ENCODE peak calls at places on chromosomes 7 and 10, in six cellular contexts. S is IMR-90, Q is mesenchymal stem cell, U is H1, B is neuronal stem cell, E is H9. O is an unnamed sample. For H3K4me1, the result is how much of the 10 kb centered on the place peaks cover.

GRCh38 chr7:73978681-73979563 is 49.1 kb upstream of the ELN start:
- DNase-seq in S (no peak), Q (no peak), U (peak), B (no peak), E (peak), O (peak)

GRCh38 chr7:50369408-50370026 is 65.0 kb downstream of the IKZF1 start:
- DNase-seq in S (no peak), Q (peak), U (no peak), B (peak), E (peak), O (peak)

GRCh38 chr7:152521420-152522337 is 85.9 kb upstream of the KMT2C start:
- DNase-seq in S (no peak), Q (no peak), U (no peak), B (no peak), E (no peak), O (peak)

GRCh38 chr7:155796381-155797261 is 15.6 kb downstream of the SHH start:
- DNase-seq in S (no peak), Q (no peak), U (no peak), B (no peak), E (peak), O (no peak)

GRCh38 chr10:79058899-79059771 is 9.6 kb upstream of the ZMIZ1 start:
- DNase-seq in S (no peak), Q (no peak), U (no peak), B (no peak), E (no peak), O (no peak)

GRCh38 chr7:35004531-35005096 is 32.7 kb downstream of the DPY19L1 start:
- DNase-seq in S (peak), Q (peak), U (no peak), B (no peak), E (no peak), O (no peak)

GRCh38 chr10:133262696-133263095 is 14.0 kb downstream of the ADAM8 start:
- DNase-seq in S (no peak), Q (no peak), U (no peak), B (no peak), E (no peak), O (peak)

GRCh38 chr10:15123749-15124184 is 26.6 kb downstream of the RPP38 start:
- DNase-seq in S (peak), Q (peak), U (no peak), B (no peak), E (no peak), O (no peak)

GRCh38 chr7:51369746-51370145 is 53.1 kb upstream of the COBL start:
- DNase-seq in S (no peak), Q (no peak), U (no peak), B (no peak), E (no peak), O (peak)

GRCh38 chr7:47228386-47229014 is 353.4 kb downstream of the TNS3 start:
- DNase-seq in S (no peak), Q (no peak), U (no peak), B (no peak), E (peak), O (peak)

GRCh38 chr7:100220833-100221718 is 1.3 kb downstream of the PVRIG start:
- DNase-seq in S (no peak), Q (no peak), U (no peak), B (no peak), E (no peak), O (no peak)

GRCh38 chr7:128879939-128880746 is 17.5 kb downstream of the ATP6V1F start:
- DNase-seq in S (peak), Q (peak), U (no peak), B (peak), E (peak), O (peak)

GRCh38 chr10:132924046-132924952 is 18.1 kb downstream of the CFAP46 start:
- DNase-seq in S (no peak), Q (no peak), U (no peak), B (no peak), E (no peak), O (no peak)

GRCh38 chr10:33808475-33808874 is 474.0 kb upstream of the NRP1 start:
- DNase-seq in S (peak), Q (no peak), U (no peak), B (no peak), E (no peak), O (no peak)

GRCh38 chr10:119344381-119344780 is 137.0 kb downstream of the GRK5 start:
- DNase-seq in S (no peak), Q (no peak), U (no peak), B (no peak), E (no peak), O (no peak)

GRCh38 chr7:50068850-50069551 is 24.0 kb downstream of the ZPBP start:
- DNase-seq in S (no peak), Q (peak), U (no peak), B (no peak), E (peak), O (peak)

GRCh38 chr7:778968-779451 is 51.9 kb upstream of the PRKAR1B start:
- DNase-seq in S (no peak), Q (no peak), U (no peak), B (no peak), E (no peak), O (no peak)

GRCh38 chr10:132266594-132267161 is 41.1 kb downstream of the STK32C start:
- DNase-seq in S (no peak), Q (no peak), U (no peak), B (no peak), E (no peak), O (no peak)

GRCh38 chr10:34078798-34079470 is 736.2 kb downstream of the PARD3 start:
- DNase-seq in S (no peak), Q (no peak), U (no peak), B (no peak), E (no peak), O (no peak)

GRCh38 chr7:148261996-148262688 is 328.4 kb upstream of the C7orf33 start:
- DNase-seq in S (no peak), Q (no peak), U (no peak), B (peak), E (no peak), O (no peak)

GRCh38 chr7:39595102-39595620 is 28.2 kb upstream of the RALA start:
- DNase-seq in S (peak), Q (peak), U (no peak), B (no peak), E (no peak), O (no peak)

GRCh38 chr7:141702047-141702567 is at the start of gene DENND11:
- DNase-seq in S (peak), Q (peak), U (no peak), B (peak), E (no peak), O (peak)

GRCh38 chr7:134737561-134738353 is 41.7 kb upstream of the CALD1 start:
- DNase-seq in S (peak), Q (peak), U (no peak), B (no peak), E (no peak), O (peak)

GRCh38 chr7:139118234-139118802 is 8.8 kb upstream of the ZC3HAV1 start:
- DNase-seq in S (peak), Q (peak), U (no peak), B (no peak), E (no peak), O (peak)

GRCh38 chr10:2019281-2019680 is 282.0 kb upstream of the ADARB2 start:
- DNase-seq in S (no peak), Q (no peak), U (no peak), B (no peak), E (no peak), O (no peak)

GRCh38 chr7:27237735-27238334 is 4.8 kb upstream of the EVX1 start:
- DNase-seq in S (peak), Q (peak), U (no peak), B (no peak), E (no peak), O (no peak)

GRCh38 chr7:34155225-34155908 is 250.0 kb downstream of the BMPER start:
- DNase-seq in S (peak), Q (peak), U (no peak), B (no peak), E (no peak), O (peak)

GRCh38 chr10:2225609-2226008 is 488.3 kb upstream of the ADARB2 start:
- DNase-seq in S (no peak), Q (no peak), U (no peak), B (no peak), E (no peak), O (no peak)

GRCh38 chr7:98418636-98419315 is 17.9 kb upstream of the BAIAP2L1 start:
- DNase-seq in S (peak), Q (peak), U (no peak), B (no peak), E (no peak), O (peak)

GRCh38 chr10:29239569-29240472 is 49.0 kb upstream of the LYZL1 start:
- DNase-seq in S (no peak), Q (peak), U (no peak), B (no peak), E (peak), O (peak)

GRCh38 chr7:131501422-131501821 is 55.0 kb downstream of the PODXL start:
- DNase-seq in S (peak), Q (peak), U (no peak), B (no peak), E (no peak), O (no peak)

GRCh38 chr10:86662186-86663045 is 5.9 kb upstream of the LDB3 start:
- DNase-seq in S (no peak), Q (no peak), U (no peak), B (no peak), E (no peak), O (no peak)

GRCh38 chr7:40551685-40552576 is 417.1 kb downstream of the SUGCT start:
- DNase-seq in S (peak), Q (peak), U (no peak), B (no peak), E (no peak), O (peak)

GRCh38 chr10:34522542-34522941 is 292.6 kb downstream of the PARD3 start:
- DNase-seq in S (peak), Q (peak), U (no peak), B (no peak), E (no peak), O (peak)

GRCh38 chr7:157379493-157379892 is 42.7 kb downstream of the DNAJB6 start:
- DNase-seq in S (no peak), Q (no peak), U (no peak), B (no peak), E (no peak), O (no peak)
- H3K27ac ChIP-seq in S (no peak), Q (no peak), U (no peak), B (no peak), E (no peak), O (no peak)

GRCh38 chr10:69574571-69574978 is 1.4 kb upstream of the NEUROG3 start:
- DNase-seq in S (no peak), Q (no peak), U (no peak), B (no peak), E (peak), O (no peak)

GRCh38 chr10:69576334-69577011 is 3.3 kb upstream of the NEUROG3 start:
- DNase-seq in S (no peak), Q (peak), U (no peak), B (no peak), E (peak), O (no peak)

GRCh38 chr10:69573056-69573806 is at the start of gene NEUROG3:
- DNase-seq in S (no peak), Q (no peak), U (no peak), B (no peak), E (peak), O (no peak)

GRCh38 chr10:69577268-69578232 is 4.3 kb upstream of the NEUROG3 start:
- DNase-seq in S (no peak), Q (peak), U (no peak), B (no peak), E (peak), O (peak)

GRCh38 chr10:69575164-69575722 is 2.0 kb upstream of the NEUROG3 start:
- DNase-seq in S (no peak), Q (no peak), U (no peak), B (no peak), E (no peak), O (no peak)
- H3K4me1 ChIP-seq in S (under half), Q (under half), U (under half), B (under half), E (under half), O (under half)

GRCh38 chr10:60722623-60723022 is 55.7 kb upstream of the CDK1 start:
- DNase-seq in S (no peak), Q (no peak), U (no peak), B (no peak), E (no peak), O (no peak)
- H3K14ac ChIP-seq in S (no peak), Q (no peak), U (no peak), B (no peak), E (no peak), O (no peak)

GRCh38 chr7:8286118-8286517 is 24.2 kb upstream of the ICA1 start:
- DNase-seq in S (no peak), Q (no peak), U (no peak), B (no peak), E (no peak), O (no peak)
- H3K27ac ChIP-seq in S (no peak), Q (no peak), U (no peak), B (no peak), E (no peak), O (no peak)

GRCh38 chr10:103145860-103146466 is 47.1 kb downstream of the NT5C2 start:
- DNase-seq in S (peak), Q (peak), U (no peak), B (no peak), E (no peak), O (no peak)
- H3K4me1 ChIP-seq in S (under half), Q (under half), U (under half), B (under half), E (under half), O (under half)

GRCh38 chr10:26746111-26746510 is 48.6 kb downstream of the PDSS1 start:
- DNase-seq in S (no peak), Q (no peak), U (no peak), B (no peak), E (no peak), O (no peak)
- H3K14ac ChIP-seq in S (no peak), Q (no peak), U (no peak), B (no peak), E (no peak), O (no peak)

GRCh38 chr7:36985866-36986402 is 261.6 kb upstream of the AOAH start:
- DNase-seq in S (no peak), Q (no peak), U (no peak), B (no peak), E (no peak), O (no peak)
- H3K27ac ChIP-seq in S (no peak), Q (no peak), U (no peak), B (no peak), E (no peak), O (no peak)

DNA sequence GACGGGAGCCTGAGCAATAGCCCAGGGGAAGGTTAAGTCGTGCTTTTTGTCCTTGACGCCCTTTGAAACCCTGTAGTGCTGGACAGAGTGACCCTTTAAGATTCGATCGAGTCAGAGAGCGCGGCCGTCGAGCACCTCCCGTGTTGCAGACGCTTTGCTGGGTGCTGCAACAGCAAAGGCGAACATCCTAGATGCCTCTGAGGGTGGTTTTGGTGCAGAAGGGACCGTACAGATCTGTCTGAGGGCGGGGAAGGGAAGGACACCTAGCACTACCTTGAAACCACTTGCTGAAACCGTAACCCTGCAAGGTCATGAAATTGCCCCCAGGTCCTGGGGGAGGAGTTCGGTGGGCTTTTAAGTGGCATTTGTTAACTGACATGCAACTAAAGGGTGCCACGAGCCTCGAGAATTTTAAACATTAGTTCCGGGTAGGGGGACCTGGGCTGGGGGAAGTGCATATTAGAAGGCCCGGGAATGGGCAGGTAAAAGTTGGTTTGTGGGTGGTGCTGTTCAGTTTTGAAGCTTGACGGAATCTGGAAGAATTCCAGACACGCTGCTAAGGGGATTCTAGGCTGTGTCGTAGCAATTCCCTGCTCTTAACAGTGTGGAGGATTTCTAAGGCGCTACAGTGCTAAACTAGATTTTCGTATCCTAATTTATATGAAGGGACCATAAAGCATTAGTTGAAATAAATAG is 811 bp downstream of the ATP5F1C start:
- DNase-seq in S (peak), Q (peak), U (no peak), B (no peak), E (no peak), O (no peak)
- H3K4me1 ChIP-seq in S (under half), Q (under half), U (under half), B (under half), E (under half), O (under half)

GRCh38 chr10:13634207-13634606 is 47.4 kb downstream of the PRPF18 start:
- DNase-seq in S (no peak), Q (peak), U (no peak), B (no peak), E (no peak), O (no peak)

GRCh38 chr10:13633689-13634088 is 46.9 kb downstream of the PRPF18 start:
- DNase-seq in S (peak), Q (peak), U (no peak), B (no peak), E (no peak), O (peak)

GRCh38 chr10:13637303-13637856 is 50.6 kb downstream of the PRPF18 start:
- DNase-seq in S (no peak), Q (no peak), U (no peak), B (no peak), E (no peak), O (no peak)

GRCh38 chr10:13637894-13638293 is 51.1 kb downstream of the PRPF18 start:
- DNase-seq in S (no peak), Q (no peak), U (no peak), B (no peak), E (no peak), O (no peak)

GRCh38 chr10:13636776-13637175 is 50.0 kb downstream of the PRPF18 start:
- DNase-seq in S (peak), Q (no peak), U (no peak), B (no peak), E (no peak), O (no peak)
- H3K14ac ChIP-seq in S (no peak), Q (no peak), U (no peak), B (no peak), E (no peak), O (no peak)

O was measured in trophoblast cell.